ENCODE peak calls at places on chromosomes 6 and 20, in nine cellular contexts. W is IMR-90, D is GM10248, Q is lung, C is astrocyte of the cerebellum, A is HCT116, T is progenitor cell of endocrine pancreas, I is left lung, S is PC-3. P is an unnamed sample.
A peak's percentile ranks its signal among the peaks of the same experiment; 100 is the strongest.

GRCh38 chr20:38426006-38426405 is 9.1 kb downstream of the SNHG17 start:
- DNase-seq in W (peak; percentile 95), D (no peak), Q (no peak), C (peak; percentile 71), A (no peak), T (no peak), I (no peak), S (peak; percentile 80), P (no peak)

GRCh38 chr6:2919886-2920285 is 16.8 kb upstream of the SERPINB9 start:
- DNase-seq in W (no peak), D (no peak), Q (no peak), C (no peak), A (no peak), T (no peak), I (no peak), S (no peak), P (peak; percentile 25)

GRCh38 chr6:166852484-166852975 is 103.8 kb downstream of the RNASET2 start:
- DNase-seq in W (no peak), D (peak; percentile 38), Q (no peak), C (no peak), A (no peak), T (no peak), I (no peak), S (no peak), P (peak; percentile 77)

GRCh38 chr6:35381132-35381531 is 38.8 kb downstream of the PPARD start:
- DNase-seq in W (peak; percentile 74), D (no peak), Q (no peak), C (no peak), A (no peak), T (no peak), I (no peak), S (peak; percentile 68), P (no peak)

GRCh38 chr6:1327630-1328029 is 15.7 kb downstream of the FOXQ1 start:
- DNase-seq in W (peak; percentile 30), D (no peak), Q (no peak), C (no peak), A (no peak), T (no peak), I (peak; percentile 39), S (no peak), P (no peak)

GRCh38 chr20:40689943-40690835 is 1.2 kb upstream of the MAFB start:
- DNase-seq in W (peak; percentile 79), D (peak; percentile 83), Q (peak; percentile 92), C (peak; percentile 88), A (peak; percentile 51), T (peak; percentile 91), I (peak; percentile 98), S (peak; percentile 75), P (peak; percentile 96)

GRCh38 chr20:1945134-1945618 is 48.7 kb downstream of the PDYN start:
- DNase-seq in W (no peak), D (no peak), Q (peak; percentile 65), C (no peak), A (no peak), T (no peak), I (peak; percentile 87), S (no peak), P (no peak)

GRCh38 chr6:100289285-100289684 is 175.4 kb downstream of the SIM1 start:
- DNase-seq in W (no peak), D (no peak), Q (no peak), C (no peak), A (no peak), T (no peak), I (no peak), S (peak; percentile 61), P (no peak)

GRCh38 chr6:26028753-26029569 is 58.3 kb upstream of the HFE start:
- DNase-seq in W (peak; percentile 37), D (no peak), Q (no peak), C (no peak), A (no peak), T (no peak), I (no peak), S (peak; percentile 46), P (no peak)

GRCh38 chr6:95248501-95248900 is 328.8 kb upstream of the MANEA start:
- DNase-seq in W (peak; percentile 52), D (no peak), Q (no peak), C (no peak), A (no peak), T (no peak), I (no peak), S (no peak), P (no peak)

GRCh38 chr6:157089258-157089657 is 234.1 kb downstream of the TMEM242 start:
- DNase-seq in W (peak; percentile 60), D (no peak), Q (no peak), C (peak; percentile 60), A (no peak), T (no peak), I (no peak), S (no peak), P (no peak)

GRCh38 chr6:26286168-26286854 is 78.7 kb upstream of the BTN3A2 start:
- DNase-seq in W (peak; percentile 68), D (no peak), Q (peak; percentile 60), C (peak; percentile 56), A (no peak), T (peak; percentile 61), I (peak; percentile 68), S (peak; percentile 87), P (no peak)

GRCh38 chr6:100426241-100426640 is 38.5 kb downstream of the SIM1 start:
- DNase-seq in W (no peak), D (no peak), Q (no peak), C (no peak), A (no peak), T (no peak), I (no peak), S (no peak), P (no peak)

GRCh38 chr6:80156204-80156603 is 49.7 kb downstream of the BCKDHB start:
- DNase-seq in W (no peak), D (no peak), Q (no peak), C (no peak), A (no peak), T (no peak), I (no peak), S (no peak), P (no peak)

GRCh38 chr6:40326689-40327404 is 260.3 kb downstream of the LRFN2 start:
- DNase-seq in W (no peak), D (no peak), Q (no peak), C (no peak), A (no peak), T (no peak), I (no peak), S (no peak), P (no peak)

GRCh38 chr6:40328376-40328987 is 258.7 kb downstream of the LRFN2 start:
- DNase-seq in W (no peak), D (no peak), Q (peak; percentile 53), C (no peak), A (peak; percentile 33), T (peak; percentile 49), I (no peak), S (peak; percentile 55), P (no peak)

GRCh38 chr6:40330301-40330721 is 256.9 kb downstream of the LRFN2 start:
- DNase-seq in W (no peak), D (no peak), Q (no peak), C (no peak), A (no peak), T (no peak), I (no peak), S (no peak), P (no peak)

GRCh38 chr6:40325791-40326190 is 261.4 kb downstream of the LRFN2 start:
- DNase-seq in W (no peak), D (no peak), Q (no peak), C (no peak), A (no peak), T (no peak), I (no peak), S (no peak), P (no peak)

DNA sequence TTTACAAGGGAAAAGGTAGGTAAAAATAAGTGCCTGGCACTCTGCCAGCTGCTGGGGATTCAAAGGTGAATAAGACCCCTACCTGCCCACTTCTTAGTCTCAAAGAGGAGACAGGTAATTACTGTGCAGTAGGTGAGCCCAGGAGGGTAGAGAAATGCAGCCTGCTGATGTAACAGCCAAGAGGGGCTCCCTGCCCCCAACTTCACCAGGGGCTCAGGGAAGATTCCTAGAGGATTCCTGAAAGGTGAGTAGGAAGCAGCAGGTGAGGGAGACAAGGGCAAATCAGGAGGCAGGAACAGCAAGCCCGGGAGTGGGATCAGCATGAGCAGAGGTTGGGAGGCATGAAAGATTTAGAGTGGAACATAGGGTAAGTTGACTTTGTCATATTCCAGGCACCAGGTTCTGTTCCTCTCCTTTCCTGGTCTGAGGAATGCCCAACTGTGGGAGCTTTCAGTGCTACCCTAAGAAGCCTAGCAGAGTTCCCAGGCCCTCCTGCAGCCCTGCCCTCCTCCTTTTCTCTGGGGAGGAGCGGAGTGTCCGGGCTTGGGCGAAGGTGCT is 258.1 kb downstream of the LRFN2 start:
- DNase-seq in W (no peak), D (no peak), Q (no peak), C (no peak), A (no peak), T (no peak), I (no peak), S (no peak), P (no peak)
- TF ChIP-seq CTCF in W (no peak), D (no peak), Q (no peak), C (no peak), A (no peak), T (no peak), I (no peak), S (no peak), P (no peak)

DNA sequence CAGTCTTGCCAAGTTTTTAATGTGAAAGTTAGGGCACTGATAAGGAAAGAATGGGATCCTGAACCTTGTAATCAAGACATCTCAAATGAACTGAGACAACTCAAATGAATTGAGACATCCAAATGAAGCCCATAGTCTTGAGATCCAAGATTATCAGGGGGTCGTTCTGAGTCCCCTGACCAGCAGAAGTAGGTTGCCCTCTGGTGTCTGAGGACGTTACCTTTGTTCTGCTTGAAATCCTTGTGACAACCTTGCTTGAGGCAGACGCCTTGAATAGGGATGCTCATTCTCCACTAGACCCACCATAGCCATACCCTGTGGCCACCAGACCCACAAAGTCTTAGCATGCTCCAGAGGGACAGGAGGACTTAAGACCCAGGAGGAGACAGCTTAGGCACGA is 37.7 kb downstream of the ZBTB9 start:
- DNase-seq in W (no peak), D (no peak), Q (no peak), C (no peak), A (no peak), T (no peak), I (no peak), S (no peak), P (no peak)
- TF ChIP-seq CTCF in W (no peak), D (no peak), Q (no peak), C (no peak), A (peak; percentile 17), T (no peak), I (no peak), S (no peak), P (peak; percentile 8)

DNA sequence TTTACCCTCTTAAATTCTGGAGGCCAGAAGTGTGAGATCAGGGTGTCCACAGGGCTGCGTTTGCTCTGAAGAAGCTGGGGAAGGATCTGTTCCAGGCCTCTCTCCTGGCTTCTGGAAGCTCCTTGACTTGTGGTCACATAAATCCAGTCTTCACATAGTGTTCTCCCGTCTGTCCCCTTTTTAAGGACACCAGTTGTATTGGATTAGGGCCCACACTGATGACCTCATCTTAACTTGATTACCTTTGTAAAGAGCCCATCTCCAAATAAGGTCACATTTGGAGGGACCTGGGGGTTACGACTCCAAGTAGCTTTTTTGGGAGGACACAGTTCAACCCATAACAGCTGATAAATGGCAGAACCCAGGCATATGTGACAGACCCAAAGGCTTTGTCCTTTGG is 20.0 kb upstream of the WFDC2 start:
- DNase-seq in W (no peak), D (no peak), Q (no peak), C (no peak), A (no peak), T (no peak), I (no peak), S (no peak), P (no peak)
- TF ChIP-seq CTCF in W (no peak), D (no peak), Q (no peak), C (no peak), A (no peak), T (no peak), I (no peak), S (no peak), P (no peak)

GRCh38 chr6:143698759-143699750 is 21.3 kb downstream of the PHACTR2 start:
- DNase-seq in W (no peak), D (no peak), Q (no peak), C (no peak), A (no peak), T (no peak), I (no peak), S (no peak), P (no peak)
- TF ChIP-seq CTCF in W (no peak), D (no peak), Q (no peak), C (no peak), A (no peak), T (no peak), I (no peak), S (no peak), P (no peak)